ENCODE peak calls at places on chromosomes 13 and 19, in eight cellular contexts. Z, O, R, L, B, D, W and V are unnamed samples.

GRCh38 chr19:49114630-49115363 is 627 bp downstream of the LIN7B start:
- DNase-seq in Z (peak; percentile 69), O (peak; percentile 60), R (no peak), L (peak; percentile 62), B (peak; percentile 68), D (peak; percentile 90), W (peak; percentile 94), V (peak; percentile 54)

GRCh38 chr13:27283906-27284523 is 13.4 kb downstream of the RASL11A start:
- DNase-seq in Z (peak; percentile 33), O (no peak), R (no peak), L (no peak), B (no peak), D (no peak), W (no peak), V (no peak)

GRCh38 chr13:94656766-94657165 is 55.1 kb downstream of the GPR180 start:
- DNase-seq in Z (no peak), O (no peak), R (no peak), L (no peak), B (no peak), D (no peak), W (peak; percentile 78), V (no peak)

GRCh38 chr19:3474614-3475013 is 5.7 kb downstream of the SMIM24 start:
- DNase-seq in Z (no peak), O (no peak), R (no peak), L (no peak), B (no peak), D (no peak), W (no peak), V (no peak)

GRCh38 chr13:33218020-33218419 is 67.5 kb downstream of the STARD13 start:
- DNase-seq in Z (no peak), O (no peak), R (no peak), L (no peak), B (no peak), D (no peak), W (no peak), V (no peak)

GRCh38 chr13:101942038-101942437 is 459.8 kb downstream of the FGF14 start:
- DNase-seq in Z (peak; percentile 23), O (no peak), R (no peak), L (no peak), B (no peak), D (peak; percentile 66), W (peak; percentile 80), V (peak; percentile 30)

GRCh38 chr13:37138169-37138568 is 32.7 kb upstream of the CSNK1A1L start:
- DNase-seq in Z (no peak), O (no peak), R (no peak), L (no peak), B (no peak), D (no peak), W (peak; percentile 61), V (no peak)

GRCh38 chr13:113164492-113164891 is 6.0 kb downstream of the PROZ start:
- DNase-seq in Z (no peak), O (no peak), R (no peak), L (no peak), B (no peak), D (no peak), W (no peak), V (no peak)

GRCh38 chr13:106466691-106467405 is 68.6 kb downstream of the EFNB2 start:
- DNase-seq in Z (no peak), O (no peak), R (no peak), L (no peak), B (no peak), D (peak; percentile 13), W (no peak), V (no peak)

GRCh38 chr19:58356236-58356970 is 3.1 kb upstream of the A1BG start:
- DNase-seq in Z (no peak), O (no peak), R (no peak), L (no peak), B (no peak), D (no peak), W (peak; percentile 33), V (no peak)

GRCh38 chr13:21759503-21759902 is 88.6 kb downstream of the FGF9 start:
- DNase-seq in Z (no peak), O (no peak), R (no peak), L (no peak), B (peak; percentile 37), D (no peak), W (no peak), V (no peak)

GRCh38 chr13:47934371-47934770 is 66.7 kb downstream of the SUCLA2 start:
- DNase-seq in Z (no peak), O (no peak), R (no peak), L (no peak), B (no peak), D (no peak), W (no peak), V (no peak)

GRCh38 chr13:80979035-80979641 is 638.2 kb upstream of the SPRY2 start:
- DNase-seq in Z (peak; percentile 26), O (no peak), R (no peak), L (peak; percentile 48), B (peak; percentile 28), D (peak; percentile 71), W (peak; percentile 77), V (no peak)

GRCh38 chr13:23434431-23434830 is 929 bp upstream of the SACS start:
- DNase-seq in Z (no peak), O (no peak), R (no peak), L (no peak), B (no peak), D (no peak), W (no peak), V (no peak)

GRCh38 chr19:9342610-9343304 is 18.8 kb downstream of the ZNF559 start:
- DNase-seq in Z (no peak), O (no peak), R (no peak), L (no peak), B (no peak), D (no peak), W (no peak), V (no peak)

DNA sequence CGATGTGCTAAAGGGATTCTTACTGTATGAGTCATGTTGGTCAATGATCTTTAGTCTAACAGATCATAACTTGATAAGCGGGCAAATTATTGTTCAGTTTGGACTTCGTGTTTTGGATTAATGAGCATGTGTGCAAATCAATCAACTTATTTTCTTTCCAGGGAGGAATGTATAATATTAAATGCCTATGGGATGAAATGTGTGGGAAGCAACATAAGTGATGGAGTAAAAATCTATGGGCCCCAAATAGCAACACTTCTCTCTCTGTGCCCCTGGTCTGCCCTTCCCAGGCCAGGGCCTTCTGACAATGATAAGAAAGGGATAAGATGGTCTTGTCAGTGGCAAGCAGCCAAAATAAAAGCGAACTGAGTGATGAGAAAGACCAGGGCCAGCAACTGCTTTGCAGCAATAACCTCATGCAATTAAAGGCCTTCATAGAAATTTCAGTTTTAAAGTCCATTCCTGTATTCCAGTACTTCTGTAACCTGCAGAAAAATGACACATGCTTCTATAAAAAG is 61.4 kb downstream of the SLC10A2 start:
- DNase-seq in Z (no peak), O (no peak), R (no peak), L (no peak), B (no peak), D (peak; percentile 88), W (no peak), V (no peak)
- H3K27ac ChIP-seq in Z (no peak overlapping the region), O (no peak overlapping the region), R (no peak overlapping the region), L (no peak overlapping the region), B (no peak overlapping the region), D (peak overlapping the region; percentile 91), W (no peak overlapping the region), V (no peak overlapping the region)

DNA sequence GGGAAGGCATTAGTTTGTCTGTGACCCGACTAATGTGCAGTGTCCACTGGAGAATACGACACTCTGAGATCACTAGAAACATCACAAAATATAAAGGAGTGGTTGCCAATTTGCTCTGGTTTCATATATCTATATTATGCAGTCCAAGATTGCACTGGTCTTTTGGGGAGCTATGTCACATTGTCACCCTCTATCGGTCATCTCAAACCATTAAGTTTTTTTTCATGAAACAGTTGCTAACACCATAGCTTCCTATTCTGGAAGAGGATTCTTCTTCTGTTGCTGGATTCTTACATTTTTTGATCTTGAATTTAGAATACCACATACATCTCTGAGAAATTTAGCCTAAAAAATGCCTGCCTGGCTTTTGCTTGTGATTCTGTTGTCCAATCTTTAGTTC is 168.6 kb downstream of the LACC1 start:
- DNase-seq in Z (no peak), O (no peak), R (no peak), L (no peak), B (no peak), D (no peak), W (peak; percentile 49), V (no peak)
- TF ChIP-seq CTCF in Z (no peak), O (no peak), R (no peak), L (peak; percentile 24), B (no peak), D (peak; percentile 21), W (peak; percentile 57), V (no peak)

GRCh38 chr19:7918615-7919421 is 1.3 kb upstream of the SNAPC2 start:
- DNase-seq in Z (no peak), O (no peak), R (no peak), L (no peak), B (no peak), D (no peak), W (no peak), V (no peak)
- H3K4me3 ChIP-seq in Z (peak overlapping the region; percentile 49), O (peak overlapping the region; percentile 82), R (no peak overlapping the region), L (no peak overlapping the region), B (no peak overlapping the region), D (no peak overlapping the region), W (no peak overlapping the region), V (no peak overlapping the region)

GRCh38 chr19:2283835-2284507 is 2.0 kb upstream of the PEAK3 start:
- DNase-seq in Z (no peak), O (no peak), R (no peak), L (no peak), B (no peak), D (no peak), W (no peak), V (no peak)

GRCh38 chr19:2280633-2281264 is 1.2 kb downstream of the PEAK3 start:
- DNase-seq in Z (no peak), O (no peak), R (no peak), L (peak; percentile 60), B (peak; percentile 73), D (no peak), W (no peak), V (no peak)

GRCh38 chr19:2282862-2283237 is 875 bp upstream of the PEAK3 start:
- DNase-seq in Z (no peak), O (no peak), R (no peak), L (no peak), B (no peak), D (no peak), W (no peak), V (no peak)

GRCh38 chr19:2278504-2279158 is 3.3 kb downstream of the PEAK3 start:
- DNase-seq in Z (peak; percentile 67), O (no peak), R (no peak), L (no peak), B (no peak), D (no peak), W (no peak), V (no peak)

DNA sequence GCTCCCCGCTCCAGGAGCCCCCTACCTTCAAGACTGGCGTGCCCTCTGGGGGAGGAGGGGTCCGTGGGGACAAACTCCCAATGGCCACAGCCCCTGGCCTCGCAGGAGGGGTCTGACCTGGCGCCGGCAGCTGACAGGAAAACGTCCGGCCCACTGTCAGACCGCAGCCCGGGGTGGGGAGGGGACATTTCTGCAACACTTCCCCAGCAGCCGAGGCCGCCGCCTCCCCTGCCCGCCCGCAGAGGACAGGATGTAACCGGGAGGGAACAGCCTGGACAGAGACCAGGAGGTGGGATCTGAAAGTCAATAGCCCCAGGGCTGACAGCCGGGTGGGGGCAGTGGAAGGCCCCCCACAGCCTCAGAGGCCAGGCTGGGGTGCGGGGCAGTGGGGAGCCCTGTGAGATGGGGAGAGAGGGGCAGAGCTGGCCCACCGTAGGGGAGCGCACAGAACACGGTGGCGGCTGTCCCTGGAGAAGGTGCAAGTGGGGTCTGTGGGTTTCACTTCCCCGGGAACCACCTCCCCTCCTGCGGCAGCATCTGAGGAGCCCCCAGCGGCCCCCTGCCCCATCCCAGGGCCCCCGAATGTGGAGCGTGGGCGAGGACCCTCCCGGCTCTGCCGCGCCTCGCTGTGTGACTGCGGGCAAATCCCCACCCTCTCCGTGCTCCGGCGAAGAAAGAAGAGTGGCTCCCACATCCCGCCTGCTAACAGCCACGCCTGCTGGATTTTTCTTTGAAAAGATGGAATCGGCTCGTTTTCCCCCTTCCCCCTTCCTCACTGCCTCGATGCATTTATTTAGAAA is at the start of gene PEAK3:
- DNase-seq in Z (peak; percentile 67), O (peak; percentile 70), R (peak; percentile 41), L (peak; percentile 31), B (peak; percentile 70), D (peak; percentile 61), W (no peak), V (peak; percentile 49)
- H3K27ac ChIP-seq in Z (peak within 1 kb of the TSS; percentile 6), O (no peak within 1 kb of the TSS), R (peak within 1 kb of the TSS; percentile 42), L (no peak within 1 kb of the TSS), B (no peak within 1 kb of the TSS), D (no peak within 1 kb of the TSS), W (no peak within 1 kb of the TSS), V (no peak within 1 kb of the TSS)